ENCODE peak calls at places on chromosomes 2 and 18, in ten cellular contexts. F is Panc1; N is AG04450; D is CD4-positive, CD25-positive, alpha-beta regulatory T cell; Q is ascending aorta; S is adrenal gland; O is tibial artery; L is ovary; T is PC-9; H is RWPE2. M is an unnamed sample.

GRCh38 chr18:55999641-56000040 is 411.6 kb upstream of the TCF4 start:
- DNase-seq in F (no peak), N (no peak), D (no peak), Q (no peak), S (no peak), O (no peak), L (no peak), T (no peak), H (no peak), M (no peak)

GRCh38 chr2:203279288-203279687 is 40.5 kb downstream of the CYP20A1 start:
- DNase-seq in F (no peak), N (no peak), D (no peak), Q (no peak), S (no peak), O (no peak), L (no peak), T (peak; percentile 36), H (no peak), M (no peak)

GRCh38 chr2:199985625-199986207 is 30.3 kb downstream of the MAIP1 start:
- DNase-seq in F (peak; percentile 38), N (peak; percentile 34), D (peak; percentile 85), Q (peak; percentile 67), S (peak; percentile 73), O (peak; percentile 48), L (peak; percentile 40), T (peak; percentile 60), H (no peak), M (peak; percentile 22)

GRCh38 chr2:135882415-135882814 is 6.2 kb upstream of the MCM6 start:
- DNase-seq in F (no peak), N (no peak), D (no peak), Q (no peak), S (no peak), O (no peak), L (no peak), T (no peak), H (no peak), M (no peak)

GRCh38 chr18:53458944-53459580 is 765.4 kb downstream of the MBD2 start:
- DNase-seq in F (no peak), N (no peak), D (no peak), Q (no peak), S (peak; percentile 31), O (no peak), L (no peak), T (no peak), H (no peak), M (no peak)

GRCh38 chr18:69648486-69648885 is 247.8 kb downstream of the DOK6 start:
- DNase-seq in F (no peak), N (no peak), D (no peak), Q (no peak), S (no peak), O (no peak), L (no peak), T (no peak), H (no peak), M (no peak)

GRCh38 chr2:37317746-37318145 is 6.9 kb downstream of the PRKD3 start:
- DNase-seq in F (no peak), N (no peak), D (no peak), Q (no peak), S (no peak), O (no peak), L (no peak), T (no peak), H (no peak), M (no peak)

GRCh38 chr2:216302981-216303676 is 69.2 kb downstream of the MARCHF4 start:
- DNase-seq in F (no peak), N (no peak), D (no peak), Q (no peak), S (no peak), O (no peak), L (no peak), T (no peak), H (no peak), M (no peak)

GRCh38 chr2:28300489-28300888 is 92.2 kb upstream of the FOSL2 start:
- DNase-seq in F (no peak), N (peak; percentile 86), D (no peak), Q (no peak), S (no peak), O (no peak), L (no peak), T (no peak), H (no peak), M (no peak)

GRCh38 chr18:63508634-63509033 is 31.9 kb downstream of the SERPINB5 start:
- DNase-seq in F (no peak), N (no peak), D (no peak), Q (no peak), S (no peak), O (no peak), L (no peak), T (peak; percentile 50), H (no peak), M (no peak)

GRCh38 chr2:460861-461260 is 173.0 kb upstream of the ALKAL2 start:
- DNase-seq in F (no peak), N (no peak), D (peak; percentile 66), Q (no peak), S (no peak), O (no peak), L (no peak), T (peak; percentile 74), H (no peak), M (no peak)

GRCh38 chr2:142037744-142038143 is 93.1 kb downstream of the LRP1B start:
- DNase-seq in F (no peak), N (no peak), D (no peak), Q (no peak), S (no peak), O (no peak), L (no peak), T (no peak), H (no peak), M (peak; percentile 29)

GRCh38 chr2:15142069-15142689 is 419.0 kb downstream of the NBAS start:
- DNase-seq in F (no peak), N (no peak), D (peak; percentile 93), Q (no peak), S (no peak), O (no peak), L (no peak), T (no peak), H (no peak), M (no peak)

GRCh38 chr2:121539722-121540469 is 9.2 kb downstream of the RNU4ATAC start:
- DNase-seq in F (no peak), N (no peak), D (no peak), Q (no peak), S (no peak), O (no peak), L (no peak), T (no peak), H (no peak), M (no peak)

DNA sequence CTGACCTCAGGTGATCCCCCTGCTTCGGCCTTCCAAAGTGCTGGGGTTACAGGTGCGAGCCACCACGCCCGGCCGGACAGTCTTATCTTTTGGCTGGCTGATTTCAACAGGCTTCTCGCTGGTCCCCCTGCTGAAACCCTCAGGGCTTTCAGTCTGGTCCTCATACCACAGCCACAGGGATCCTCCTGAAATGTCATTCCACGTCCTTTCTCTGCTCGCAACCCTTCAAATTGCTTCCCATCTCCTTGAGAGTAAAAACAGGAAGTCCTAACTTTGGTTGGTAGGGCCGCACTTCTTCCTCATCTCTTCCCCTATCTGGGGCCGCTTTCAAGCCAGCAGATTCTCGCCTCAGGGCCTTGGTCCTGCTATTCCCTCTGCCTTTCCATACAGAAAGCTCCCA is 1.4 kb upstream of the CAB39 start:
- DNase-seq in F (no peak), N (no peak), D (no peak), Q (no peak), S (peak; percentile 24), O (no peak), L (no peak), T (no peak), H (no peak), M (no peak)
- H3K27ac ChIP-seq in F (no peak overlapping the region), N (no peak overlapping the region), D (no peak overlapping the region), Q (no peak overlapping the region), S (no peak overlapping the region), O (no peak overlapping the region), L (no peak overlapping the region), T (peak overlapping the region; percentile 46), H (no peak overlapping the region), M (no peak overlapping the region)

GRCh38 chr2:176637134-176637496 is 367.9 kb downstream of the MTX2 start:
- DNase-seq in F (no peak), N (no peak), D (no peak), Q (no peak), S (no peak), O (no peak), L (no peak), T (no peak), H (no peak), M (no peak)
- H3K27me3 ChIP-seq in F (no peaks in the 10 kb centered on the region), N (peaks cover 4% of the 10 kb centered on the region), D (peaks cover 45% of the 10 kb centered on the region), Q (no peaks in the 10 kb centered on the region), S (no peaks in the 10 kb centered on the region), O (no peaks in the 10 kb centered on the region), L (no peaks in the 10 kb centered on the region), T (no peaks in the 10 kb centered on the region), H (no peaks in the 10 kb centered on the region), M (peaks cover 51% of the 10 kb centered on the region)

GRCh38 chr2:144596074-144596871 is 76.4 kb upstream of the ZEB2 start:
- DNase-seq in F (peak; percentile 20), N (peak; percentile 27), D (peak; percentile 7), Q (no peak), S (no peak), O (no peak), L (no peak), T (peak; percentile 39), H (no peak), M (no peak)
- H3K4me3 ChIP-seq in F (peak overlapping the region; percentile 28), N (peak overlapping the region; percentile 15), D (no peak overlapping the region), Q (no peak overlapping the region), S (no peak overlapping the region), O (no peak overlapping the region), L (no peak overlapping the region), T (no peak overlapping the region), H (no peak overlapping the region), M (no peak overlapping the region)

GRCh38 chr2:234670804-234671203 is 173.9 kb upstream of the ARL4C start:
- DNase-seq in F (no peak), N (no peak), D (no peak), Q (no peak), S (no peak), O (no peak), L (no peak), T (no peak), H (no peak), M (no peak)

GRCh38 chr2:234671716-234672115 is 174.8 kb upstream of the ARL4C start:
- DNase-seq in F (no peak), N (no peak), D (no peak), Q (no peak), S (no peak), O (no peak), L (no peak), T (no peak), H (no peak), M (no peak)

GRCh38 chr2:234672498-234673150 is 175.7 kb upstream of the ARL4C start:
- DNase-seq in F (no peak), N (no peak), D (no peak), Q (no peak), S (no peak), O (no peak), L (no peak), T (no peak), H (no peak), M (no peak)

GRCh38 chr2:234670052-234670451 is 173.2 kb upstream of the ARL4C start:
- DNase-seq in F (no peak), N (no peak), D (no peak), Q (no peak), S (no peak), O (no peak), L (no peak), T (peak; percentile 83), H (no peak), M (no peak)

DNA sequence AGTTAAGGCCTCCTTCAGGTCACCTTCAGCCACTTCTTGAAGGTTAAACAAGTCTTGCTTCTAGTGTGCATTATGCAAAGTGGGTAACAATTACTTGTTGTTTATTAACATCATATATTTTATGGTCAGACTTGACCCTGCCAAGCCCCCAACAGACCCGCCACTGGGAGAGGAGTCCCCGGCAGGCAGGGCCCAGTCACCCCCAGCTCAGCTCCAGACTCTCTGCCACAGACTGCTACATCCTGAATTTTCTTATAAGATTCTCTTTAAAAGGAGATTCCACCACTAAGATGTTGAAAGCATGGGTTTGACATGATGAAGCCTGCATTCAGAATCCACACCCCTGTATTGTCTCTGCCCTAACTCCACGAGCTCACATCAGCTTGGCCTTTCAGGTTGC is 174.3 kb upstream of the ARL4C start:
- DNase-seq in F (no peak), N (no peak), D (no peak), Q (no peak), S (no peak), O (no peak), L (no peak), T (no peak), H (no peak), M (no peak)
- H3K27ac ChIP-seq in F (no peak overlapping the region), N (no peak overlapping the region), D (no peak overlapping the region), Q (no peak overlapping the region), S (no peak overlapping the region), O (no peak overlapping the region), L (no peak overlapping the region), T (no peak overlapping the region), H (no peak overlapping the region), M (no peak overlapping the region)

M was measured in dorsolateral prefrontal cortex.